ENCODE peak calls at places on chromosomes 3 and 15, in four cellular contexts. C, V, D and U are unnamed samples.

GRCh38 chr3:141399979-141400971 is 32.0 kb downstream of the ZBTB38 start:
- DNase-seq in C (no peak), V (no peak), D (no peak), U (no peak)

GRCh38 chr3:120926146-120926545 is 18.1 kb downstream of the STXBP5L start:
- DNase-seq in C (no peak), V (no peak), D (no peak), U (no peak)

GRCh38 chr3:114809668-114810413 is 337.2 kb downstream of the ZBTB20 start:
- DNase-seq in C (no peak), V (no peak), D (peak; percentile 8), U (no peak)

GRCh38 chr3:196677929-196678328 is 34.1 kb downstream of the CEP19 start:
- DNase-seq in C (no peak), V (no peak), D (no peak), U (no peak)

GRCh38 chr15:73010154-73011152 is 41.8 kb upstream of the NEO1 start:
- DNase-seq in C (no peak), V (no peak), D (no peak), U (no peak)

GRCh38 chr3:170622369-170623159 is 36.7 kb upstream of the SLC7A14 start:
- DNase-seq in C (no peak), V (peak; percentile 55), D (peak; percentile 66), U (no peak)

GRCh38 chr3:149388001-149388435 is 10.6 kb upstream of the TM4SF1 start:
- DNase-seq in C (no peak), V (no peak), D (peak; percentile 95), U (no peak)

GRCh38 chr3:85737846-85738245 is 779.1 kb downstream of the CADM2 start:
- DNase-seq in C (no peak), V (no peak), D (peak; percentile 74), U (no peak)

GRCh38 chr3:155391583-155391982 is 98.1 kb upstream of the STRIT1 start:
- DNase-seq in C (no peak), V (no peak), D (peak; percentile 89), U (no peak)

GRCh38 chr3:164679245-164679644 is 399.1 kb downstream of the SI start:
- DNase-seq in C (no peak), V (no peak), D (no peak), U (no peak)

GRCh38 chr3:155963557-155963956 is 93.1 kb downstream of the GMPS start:
- DNase-seq in C (no peak), V (no peak), D (peak; percentile 72), U (no peak)

GRCh38 chr15:27219636-27220035 is 248.7 kb downstream of the GABRG3 start:
- DNase-seq in C (no peak), V (no peak), D (no peak), U (no peak)

GRCh38 chr15:27210176-27210575 is 239.2 kb downstream of the GABRG3 start:
- DNase-seq in C (no peak), V (no peak), D (peak; percentile 47), U (no peak)

DNA sequence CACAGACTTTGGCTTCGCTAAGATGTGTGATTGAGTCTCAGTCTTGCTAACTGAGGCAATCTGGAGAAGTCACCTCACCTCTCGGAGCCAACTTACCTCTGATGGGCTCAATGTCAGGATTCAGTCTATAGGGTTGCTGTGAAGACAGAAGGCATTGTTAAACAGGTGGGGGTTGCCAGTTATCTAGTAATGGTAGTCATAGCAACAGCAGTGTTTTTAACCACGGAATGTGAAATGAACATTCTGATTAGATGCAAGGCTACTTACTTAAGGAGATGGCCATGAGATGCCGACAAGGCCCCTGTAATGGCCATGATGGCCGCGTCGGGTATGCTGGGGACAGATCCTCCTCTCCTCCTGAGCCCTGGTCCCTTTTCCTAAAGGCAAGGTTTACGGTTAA is 243.1 kb downstream of the GABRG3 start:
- DNase-seq in C (no peak), V (no peak), D (peak; percentile 11), U (no peak)
- H3K9me3 ChIP-seq in C (no peaks in the 10 kb centered on the region), V (no peaks in the 10 kb centered on the region), D (no peaks in the 10 kb centered on the region), U (no peaks in the 10 kb centered on the region)

GRCh38 chr15:37055481-37055880 is 44.9 kb downstream of the MEIS2 start:
- DNase-seq in C (no peak), V (no peak), D (peak; percentile 42), U (no peak)
- H3K4me3 ChIP-seq in C (no peak overlapping the region), V (no peak overlapping the region), D (no peak overlapping the region), U (no peak overlapping the region)

GRCh38 chr3:15562560-15562959 is 38.8 kb downstream of the HACL1 start:
- DNase-seq in C (no peak), V (no peak), D (no peak), U (no peak)
- H3K4me1 ChIP-seq in C (peaks cover 3% of the 10 kb centered on the region), V (no peaks in the 10 kb centered on the region), D (no peaks in the 10 kb centered on the region), U (no peaks in the 10 kb centered on the region)

DNA sequence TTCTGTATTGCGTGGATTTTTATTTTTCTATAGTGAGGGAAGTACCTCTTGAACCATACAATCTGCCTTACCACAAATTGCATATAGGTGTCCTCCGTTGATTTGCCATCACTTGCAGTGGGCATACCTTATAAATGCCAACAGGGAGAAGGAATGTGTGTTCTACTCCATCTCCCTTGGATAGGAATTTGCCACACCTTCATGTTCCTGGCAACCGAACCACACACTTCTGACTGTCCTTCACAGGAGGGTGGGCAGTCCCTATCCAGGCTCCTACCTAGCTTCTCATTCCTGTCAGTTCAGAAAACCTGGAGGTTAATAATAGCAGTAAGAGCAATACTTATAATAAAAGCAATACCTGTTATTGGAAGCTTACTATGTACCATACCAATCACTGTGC is 357.7 kb downstream of the EFHB start:
- DNase-seq in C (no peak), V (no peak), D (no peak), U (no peak)
- H3K9me3 ChIP-seq in C (no peaks in the 10 kb centered on the region), V (no peaks in the 10 kb centered on the region), D (no peaks in the 10 kb centered on the region), U (no peaks in the 10 kb centered on the region)

GRCh38 chr15:45378149-45378912 is at the start of gene GATM:
- DNase-seq in C (peak; percentile 89), V (peak; percentile 86), D (peak; percentile 85), U (no peak)

GRCh38 chr15:45376967-45377629 is 1.2 kb downstream of the GATM start:
- DNase-seq in C (no peak), V (no peak), D (no peak), U (no peak)

GRCh38 chr15:45376300-45376928 is 1.9 kb downstream of the GATM start:
- DNase-seq in C (no peak), V (no peak), D (no peak), U (no peak)

GRCh38 chr15:45377630-45378148 is 655 bp downstream of the GATM start:
- DNase-seq in C (peak; percentile 69), V (peak; percentile 52), D (no peak), U (no peak)

DNA sequence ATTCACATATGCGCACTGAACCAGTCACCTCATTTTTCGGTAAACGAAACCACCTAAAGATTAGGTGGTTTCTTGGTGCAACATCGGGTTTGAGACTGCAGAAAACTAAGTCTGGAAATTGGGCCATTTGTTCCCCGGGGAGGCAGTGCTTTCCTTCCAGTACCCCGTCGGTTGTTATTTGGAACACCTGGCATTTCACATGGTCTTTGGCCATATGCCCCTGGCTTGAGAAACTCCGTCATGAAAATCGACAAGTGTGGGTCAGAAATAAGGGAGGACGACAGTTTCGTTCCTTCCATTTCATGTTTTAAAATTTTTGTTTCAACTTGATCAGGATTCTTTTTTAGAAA is 544 bp upstream of the GATM start:
- DNase-seq in C (no peak), V (no peak), D (no peak), U (no peak)
- H3K4me3 ChIP-seq in C (peak overlapping the region; percentile 42), V (peak overlapping the region; percentile 56), D (peak overlapping the region; percentile 53), U (peak overlapping the region; percentile 53)

GRCh38 chr3:46833346-46834300 is 29.6 kb downstream of the MYL3 start:
- DNase-seq in C (no peak), V (no peak), D (no peak), U (no peak)

GRCh38 chr3:46831316-46831715 is 31.9 kb downstream of the MYL3 start:
- DNase-seq in C (no peak), V (no peak), D (no peak), U (no peak)

GRCh38 chr3:46831841-46832240 is 31.4 kb downstream of the MYL3 start:
- DNase-seq in C (no peak), V (no peak), D (no peak), U (no peak)

GRCh38 chr3:46829699-46830208 is 33.5 kb downstream of the MYL3 start:
- DNase-seq in C (no peak), V (no peak), D (no peak), U (no peak)

DNA sequence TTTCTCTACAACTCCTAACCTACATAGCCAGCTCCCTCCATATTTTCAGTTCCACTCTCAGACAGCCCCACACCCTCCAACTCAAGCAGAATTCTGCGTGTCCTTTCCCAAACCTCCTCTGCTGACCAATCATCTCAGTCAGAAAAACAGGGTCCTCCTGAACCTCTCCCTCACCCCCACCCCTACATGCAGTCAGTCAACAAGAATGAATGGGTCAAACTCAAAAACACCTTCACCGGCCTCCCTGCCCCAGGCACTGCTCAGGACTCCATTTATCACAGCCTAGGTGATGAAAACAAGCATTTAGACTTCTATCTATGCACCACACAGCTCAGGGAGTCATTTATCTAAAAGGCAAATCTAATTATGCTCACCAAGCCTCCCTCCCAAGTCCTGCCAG is 32.4 kb downstream of the MYL3 start:
- DNase-seq in C (no peak), V (no peak), D (no peak), U (peak; percentile 79)
- H3K4me1 ChIP-seq in C (no peaks in the 10 kb centered on the region), V (no peaks in the 10 kb centered on the region), D (no peaks in the 10 kb centered on the region), U (no peaks in the 10 kb centered on the region)